ENCODE peak calls at places on chromosomes 6 and 20, in seven cellular contexts. K is ovary, W is H4, U is progenitor cell of endocrine pancreas, V is GM10248, I is nephron progenitor cell, D is C1 segment of cervical spinal cord. Y is an unnamed sample.

GRCh38 chr20:3168079-3168828 is 5.1 kb downstream of the LZTS3 start:
- DNase-seq in K (no peak), W (no peak), U (peak), V (no peak), I (peak), D (no peak), Y (peak)

GRCh38 chr20:16062661-16063591 is 510.3 kb downstream of the KIF16B start:
- DNase-seq in K (no peak), W (no peak), U (no peak), V (no peak), I (no peak), D (no peak), Y (no peak)

GRCh38 chr6:131250121-131250520 is 114.9 kb downstream of the AKAP7 start:
- DNase-seq in K (peak), W (no peak), U (no peak), V (no peak), I (peak), D (peak), Y (no peak)

GRCh38 chr6:79544939-79545450 is 7.8 kb upstream of the LCA5 start:
- DNase-seq in K (peak), W (peak), U (peak), V (peak), I (peak), D (peak), Y (peak)

GRCh38 chr6:164130151-164130550 is 715.6 kb downstream of the QKI start:
- DNase-seq in K (no peak), W (no peak), U (no peak), V (no peak), I (no peak), D (peak), Y (no peak)

GRCh38 chr6:157982580-157983438 is 1.1 kb downstream of the SYNJ2 start:
- DNase-seq in K (peak), W (peak), U (no peak), V (no peak), I (no peak), D (no peak), Y (peak)

GRCh38 chr6:116405147-116405546 is 34.4 kb downstream of the DSE start:
- DNase-seq in K (no peak), W (no peak), U (no peak), V (peak), I (peak), D (no peak), Y (no peak)

GRCh38 chr20:294602-295001 is 2.8 kb upstream of the ZCCHC3 start:
- DNase-seq in K (no peak), W (no peak), U (no peak), V (no peak), I (no peak), D (no peak), Y (no peak)

GRCh38 chr6:13447949-13448724 is 39.3 kb downstream of the GFOD1 start:
- DNase-seq in K (no peak), W (no peak), U (no peak), V (no peak), I (no peak), D (no peak), Y (no peak)

GRCh38 chr6:168541307-168541706 is 100.3 kb downstream of the SMOC2 start:
- DNase-seq in K (no peak), W (no peak), U (no peak), V (no peak), I (no peak), D (no peak), Y (no peak)

GRCh38 chr6:158849899-158850806 is 31.0 kb upstream of the EZR start:
- DNase-seq in K (no peak), W (peak), U (no peak), V (no peak), I (no peak), D (no peak), Y (peak)

GRCh38 chr6:37691904-37692806 is 5.5 kb downstream of the MDGA1 start:
- DNase-seq in K (peak), W (peak), U (peak), V (peak), I (peak), D (peak), Y (peak)

GRCh38 chr6:2729921-2730320 is 20.8 kb downstream of the MYLK4 start:
- DNase-seq in K (no peak), W (no peak), U (no peak), V (no peak), I (no peak), D (no peak), Y (no peak)

GRCh38 chr6:11632231-11632630 is 94.7 kb downstream of the TMEM170B start:
- DNase-seq in K (no peak), W (peak), U (no peak), V (no peak), I (no peak), D (no peak), Y (peak)

GRCh38 chr6:41278699-41279405 is 7.6 kb downstream of the TREM1 start:
- DNase-seq in K (peak), W (peak), U (no peak), V (peak), I (peak), D (peak), Y (peak)

GRCh38 chr6:27388293-27389197 is at the start of gene ZNF391:
- DNase-seq in K (peak), W (peak), U (peak), V (peak), I (peak), D (peak), Y (peak)

GRCh38 chr6:28978137-28978491 is 27.0 kb downstream of the ZNF311 start:
- DNase-seq in K (no peak), W (no peak), U (no peak), V (no peak), I (no peak), D (no peak), Y (no peak)

GRCh38 chr6:166955865-166956443 is 396 bp downstream of the RNASET2 start:
- DNase-seq in K (no peak), W (no peak), U (no peak), V (no peak), I (no peak), D (no peak), Y (peak)

GRCh38 chr20:48776306-48776705 is 51.5 kb downstream of the PREX1 start:
- DNase-seq in K (no peak), W (no peak), U (no peak), V (no peak), I (no peak), D (peak), Y (no peak)

GRCh38 chr6:4727236-4727635 is 49.0 kb upstream of the CDYL start:
- DNase-seq in K (no peak), W (no peak), U (no peak), V (no peak), I (no peak), D (no peak), Y (no peak)

Y was measured in SW480.